ENCODE peak calls at places on chromosome 14, in five cellular contexts. N is A549, X is HepG2, Q is K562, H is NB4. O is an unnamed sample.

GRCh38 chr14:28754209-28754985 is 12.2 kb upstream of the FOXG1 start:
- DNase-seq in N (peak), X (peak), Q (peak), H (peak), O (peak)

GRCh38 chr14:54783660-54784015 is 119.0 kb downstream of the GCH1 start:
- DNase-seq in N (no peak), X (no peak), Q (no peak), H (no peak), O (no peak)

GRCh38 chr14:50999726-51000125 is 55.4 kb upstream of the PYGL start:
- DNase-seq in N (no peak), X (peak), Q (no peak), H (no peak), O (no peak)

GRCh38 chr14:36856095-36856878 is 194.6 kb downstream of the PAX9 start:
- DNase-seq in N (no peak), X (peak), Q (no peak), H (no peak), O (no peak)

GRCh38 chr14:51157012-51157411 is 62.1 kb upstream of the TRIM9 start:
- DNase-seq in N (peak), X (peak), Q (no peak), H (peak), O (peak)

GRCh38 chr14:105863296-105864108 is 337.1 kb downstream of the TMEM121 start:
- DNase-seq in N (no peak), X (no peak), Q (no peak), H (no peak), O (no peak)

GRCh38 chr14:103209054-103209453 is 85.8 kb downstream of the TNFAIP2 start:
- DNase-seq in N (no peak), X (no peak), Q (peak), H (no peak), O (no peak)

GRCh38 chr14:75452900-75453816 is 25.3 kb downstream of the JDP2 start:
- DNase-seq in N (peak), X (peak), Q (no peak), H (peak), O (peak)

GRCh38 chr14:87874676-87875075 is 118.3 kb downstream of the GALC start:
- DNase-seq in N (no peak), X (no peak), Q (no peak), H (no peak), O (no peak)

GRCh38 chr14:59565112-59565511 is 11.5 kb downstream of the CCDC175 start:
- DNase-seq in N (no peak), X (no peak), Q (no peak), H (no peak), O (no peak)

GRCh38 chr14:89383171-89383845 is 33.7 kb downstream of the FOXN3 start:
- DNase-seq in N (no peak), X (no peak), Q (no peak), H (no peak), O (no peak)

GRCh38 chr14:57346741-57347140 is 43.6 kb upstream of the NAA30 start:
- DNase-seq in N (no peak), X (peak), Q (no peak), H (no peak), O (no peak)

GRCh38 chr14:102544745-102545460 is 35.3 kb upstream of the ANKRD9 start:
- DNase-seq in N (no peak), X (peak), Q (no peak), H (no peak), O (no peak)

GRCh38 chr14:103451401-103451800 is 66.2 kb downstream of the MARK3 start:
- DNase-seq in N (no peak), X (no peak), Q (no peak), H (no peak), O (no peak)

GRCh38 chr14:66405158-66405557 is 81.0 kb upstream of the CCDC196 start:
- DNase-seq in N (no peak), X (no peak), Q (no peak), H (peak), O (no peak)

GRCh38 chr14:60904381-60904780 is 76.5 kb downstream of the TRMT5 start:
- DNase-seq in N (no peak), X (no peak), Q (no peak), H (no peak), O (no peak)

GRCh38 chr14:73260574-73260973 is 23.3 kb downstream of the PAPLN start:
- DNase-seq in N (no peak), X (peak), Q (no peak), H (no peak), O (no peak)

GRCh38 chr14:65258391-65258790 is 154.1 kb upstream of the FUT8 start:
- DNase-seq in N (peak), X (peak), Q (no peak), H (no peak), O (peak)

GRCh38 chr14:52835122-52835903 is 43.9 kb upstream of the GNPNAT1 start:
- DNase-seq in N (peak), X (no peak), Q (no peak), H (no peak), O (no peak)

GRCh38 chr14:71933026-71933587 is 878 bp downstream of the RGS6 start:
- DNase-seq in N (no peak), X (no peak), Q (no peak), H (no peak), O (no peak)

GRCh38 chr14:38261620-38262019 is 5.7 kb upstream of the CLEC14A start:
- DNase-seq in N (no peak), X (no peak), Q (no peak), H (peak), O (no peak)

GRCh38 chr14:59085207-59085739 is 103.2 kb upstream of the DAAM1 start:
- DNase-seq in N (no peak), X (no peak), Q (no peak), H (no peak), O (no peak)

GRCh38 chr14:52863339-52863700 is 71.9 kb upstream of the GNPNAT1 start:
- DNase-seq in N (no peak), X (no peak), Q (no peak), H (no peak), O (no peak)

GRCh38 chr14:59342516-59343484 is 122.4 kb downstream of the GPR135 start:
- DNase-seq in N (no peak), X (no peak), Q (no peak), H (no peak), O (no peak)

GRCh38 chr14:35403085-35403396 is 1.5 kb downstream of the NFKBIA start:
- DNase-seq in N (no peak), X (no peak), Q (peak), H (no peak), O (peak)

GRCh38 chr14:79502751-79503148 is 708.6 kb downstream of the DIO2 start:
- DNase-seq in N (no peak), X (no peak), Q (no peak), H (no peak), O (no peak)

GRCh38 chr14:75660630-75661498 is at the start of the genes ERG28 and TTLL5:
- DNase-seq in N (peak), X (peak), Q (peak), H (peak), O (peak)

GRCh38 chr14:65203574-65203973 is 101.3 kb upstream of the MAX start:
- DNase-seq in N (no peak), X (no peak), Q (no peak), H (no peak), O (no peak)

GRCh38 chr14:90599748-90600507 is 203.1 kb downstream of the CALM1 start:
- DNase-seq in N (no peak), X (peak), Q (no peak), H (no peak), O (no peak)

GRCh38 chr14:64569108-64570045 is 19.6 kb downstream of the PPP1R36 start:
- DNase-seq in N (peak), X (peak), Q (no peak), H (no peak), O (peak)

GRCh38 chr14:67987596-67987995 is 168.0 kb downstream of the RAD51B start:
- DNase-seq in N (no peak), X (no peak), Q (no peak), H (no peak), O (no peak)

GRCh38 chr14:60003991-60004390 is 84.0 kb downstream of the LRRC9 start:
- DNase-seq in N (no peak), X (peak), Q (no peak), H (no peak), O (no peak)

GRCh38 chr14:35402323-35403084 is 2.0 kb downstream of the NFKBIA start:
- DNase-seq in N (no peak), X (no peak), Q (no peak), H (no peak), O (peak)

GRCh38 chr14:57692671-57693070 is 173.2 kb downstream of the SLC35F4 start:
- DNase-seq in N (peak), X (peak), Q (peak), H (peak), O (peak)

GRCh38 chr14:28584951-28585350 is 181.6 kb upstream of the FOXG1 start:
- DNase-seq in N (no peak), X (no peak), Q (no peak), H (no peak), O (no peak)

GRCh38 chr14:67620217-67620789 is 583 bp downstream of the ARG2 start:
- DNase-seq in N (peak), X (no peak), Q (no peak), H (no peak), O (peak)

GRCh38 chr14:82710257-82710841 is 1176.7 kb upstream of the SEL1L start:
- DNase-seq in N (peak), X (peak), Q (peak), H (peak), O (peak)

GRCh38 chr14:100771121-100771800 is 44.6 kb downstream of the DLK1 start:
- DNase-seq in N (no peak), X (peak), Q (peak), H (peak), O (no peak)
- TF ChIP-seq MYC in N (no peak), X (no peak), Q (no peak), H (no peak), O (no peak)

DNA sequence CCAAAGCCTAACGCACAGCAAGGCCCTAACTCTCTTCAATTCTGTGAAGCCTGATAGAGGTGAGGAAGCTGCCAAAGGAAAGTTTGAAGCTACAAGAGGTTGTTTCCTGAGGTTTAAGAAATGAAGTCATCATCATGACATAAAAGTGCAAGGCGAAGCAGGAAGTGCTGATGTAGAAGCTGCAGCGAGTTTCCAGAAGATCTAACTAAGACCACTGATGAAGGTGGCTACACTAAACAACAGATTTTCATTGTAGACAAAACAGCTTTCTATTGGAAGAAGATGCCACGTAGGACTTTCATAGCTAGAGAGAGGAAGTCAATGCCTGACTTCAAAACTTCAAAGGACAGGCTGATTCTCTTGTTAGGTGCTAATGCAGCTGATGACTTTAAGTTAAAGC is 385.6 kb upstream of the OR4E1 start:
- DNase-seq in N (no peak), X (no peak), Q (no peak), H (no peak), O (no peak)
- TF ChIP-seq MYC in N (no peak), X (no peak), Q (no peak), H (no peak), O (no peak)

GRCh38 chr14:95340201-95340697 is 20.5 kb upstream of the CLMN start:
- DNase-seq in N (peak), X (peak), Q (no peak), H (no peak), O (no peak)

GRCh38 chr14:95341564-95341963 is 21.9 kb upstream of the CLMN start:
- DNase-seq in N (no peak), X (no peak), Q (no peak), H (no peak), O (no peak)

GRCh38 chr14:95338436-95338835 is 18.7 kb upstream of the CLMN start:
- DNase-seq in N (no peak), X (no peak), Q (no peak), H (no peak), O (no peak)

GRCh38 chr14:95341115-95341514 is 21.4 kb upstream of the CLMN start:
- DNase-seq in N (no peak), X (no peak), Q (no peak), H (no peak), O (no peak)

GRCh38 chr14:95339301-95339865 is 19.7 kb upstream of the CLMN start:
- DNase-seq in N (no peak), X (peak), Q (no peak), H (no peak), O (no peak)
- TF ChIP-seq MYC in N (no peak), X (no peak), Q (no peak), H (no peak), O (no peak)

DNA sequence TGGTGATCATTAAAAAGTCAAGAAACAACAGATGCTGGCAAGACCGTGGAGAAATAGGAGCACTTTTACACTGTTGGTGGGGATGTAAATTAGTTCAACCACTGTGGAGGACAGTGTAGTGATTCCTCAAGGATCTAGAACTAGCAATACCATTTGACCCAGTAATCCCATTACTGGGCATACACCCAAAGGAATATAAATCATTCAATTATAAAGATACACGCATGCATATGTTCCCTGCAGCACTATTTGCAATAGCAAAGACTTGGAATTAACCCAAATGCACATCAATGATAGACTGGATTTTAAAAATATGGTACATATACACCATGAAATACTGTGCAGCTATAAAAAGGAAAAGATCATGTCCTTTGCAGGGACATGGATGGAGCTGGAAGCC is 18.0 kb upstream of the CATSPERB start:
- DNase-seq in N (no peak), X (no peak), Q (no peak), H (no peak), O (no peak)
- TF ChIP-seq MYC in N (no peak), X (no peak), Q (no peak), H (no peak), O (no peak)

DNA sequence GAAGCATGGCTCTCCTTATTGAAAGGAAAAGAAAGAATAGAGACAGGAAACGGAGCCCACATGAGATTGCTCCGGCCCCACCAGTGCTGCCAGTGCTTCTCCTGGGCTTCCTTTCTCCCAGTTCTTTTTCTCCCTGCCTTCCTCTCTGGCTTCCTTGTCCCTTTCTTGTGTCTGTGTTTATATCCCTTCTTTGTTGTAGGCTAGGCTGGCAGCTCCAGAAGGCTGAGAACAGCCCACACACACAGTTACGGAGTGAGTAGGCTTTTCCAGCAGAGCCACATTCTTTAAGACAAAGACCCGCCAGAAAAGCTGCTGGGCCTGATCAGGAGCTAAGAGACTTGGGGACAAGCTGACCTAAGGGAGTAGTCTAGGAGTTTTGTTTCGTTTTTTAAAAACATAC is 13.0 kb downstream of the CIPC start:
- DNase-seq in N (no peak), X (no peak), Q (no peak), H (no peak), O (peak)
- TF ChIP-seq MYC in N (no peak), X (no peak), Q (no peak), H (no peak), O (no peak)

GRCh38 chr14:34035177-34035933 is 84.5 kb upstream of the EGLN3 start:
- DNase-seq in N (no peak), X (peak), Q (no peak), H (no peak), O (no peak)
- TF ChIP-seq MYC in N (no peak), X (peak), Q (no peak), H (no peak), O (no peak)

DNA sequence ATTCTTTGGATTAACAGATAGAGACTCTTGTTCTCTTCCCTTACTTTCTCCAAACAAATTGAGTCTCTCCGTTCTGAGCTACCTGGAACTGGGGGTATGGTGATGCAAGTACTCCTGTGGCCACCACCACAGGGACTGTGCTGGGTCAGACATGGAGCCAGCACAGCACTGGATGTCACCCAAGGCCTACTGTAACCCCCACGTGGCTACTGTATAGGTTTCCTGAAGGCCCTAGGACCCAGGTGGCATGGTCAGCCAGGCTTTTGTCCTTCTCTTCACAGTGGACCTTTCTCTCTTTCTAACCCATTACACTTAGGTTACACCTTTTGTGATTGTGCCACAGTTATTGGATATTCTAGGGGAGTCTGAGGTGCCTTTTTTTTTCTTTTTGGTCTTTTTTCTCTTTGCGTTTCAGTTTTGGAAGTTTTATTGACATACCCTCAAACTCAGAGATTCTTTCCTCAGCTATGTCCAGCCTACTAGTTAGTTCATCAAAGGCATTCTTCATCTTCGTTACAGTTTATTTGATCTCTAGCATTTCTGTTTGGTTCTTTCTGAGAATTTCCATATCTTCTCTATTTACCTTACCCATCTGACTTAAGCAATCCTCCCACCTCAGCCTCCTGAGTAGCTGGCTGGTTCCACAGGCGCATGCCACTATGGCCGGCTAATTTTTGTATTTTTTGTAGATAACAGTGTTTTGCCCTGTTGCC is 6.0 kb upstream of the KLHDC2 start:
- DNase-seq in N (no peak), X (peak), Q (no peak), H (no peak), O (no peak)
- TF ChIP-seq MYC in N (no peak), X (no peak), Q (no peak), H (no peak), O (no peak)

GRCh38 chr14:104527857-104528459 is 51.6 kb upstream of the C14orf180 start:
- DNase-seq in N (no peak), X (no peak), Q (no peak), H (no peak), O (no peak)
- TF ChIP-seq MYC in N (no peak), X (no peak), Q (no peak), H (no peak), O (no peak)

GRCh38 chr14:22614240-22614799 is 16.2 kb downstream of the ABHD4 start:
- DNase-seq in N (peak), X (peak), Q (no peak), H (peak), O (peak)
- TF ChIP-seq MYC in N (peak), X (no peak), Q (no peak), H (no peak), O (no peak)